ENCODE peak calls at places on chromosomes 12 and 14, in eight cellular contexts. One of them, this sample, is unnamed.

GRCh38 chr12:46224401-46224800 is 44.4 kb downstream of the SLC38A1 start:
- ATAC-seq in A549: no peak
- ATAC-seq in activated CD8-positive, alpha-beta T cell treated with anti-CD3 and anti-CD28 coated beads, Interleukin-2, amount 10 ng/mL, durations not matched to agents 7 days and 5 days: no peak
- ATAC-seq in aorta: peak
- ATAC-seq in Panc1: no peak
- ATAC-seq in gastroesophageal sphincter: peak
- ATAC-seq in activated CD4-positive, alpha-beta T cell treated with anti-CD3 and anti-CD28 coated beads for 36 hours: no peak
- ATAC-seq in left ventricle myocardium superior: peak
- ATAC-seq in this sample: no peak

GRCh38 chr14:23168246-23168645 is 15.2 kb downstream of the SLC7A8 start:
- ATAC-seq in A549: no peak
- ATAC-seq in activated CD8-positive, alpha-beta T cell treated with anti-CD3 and anti-CD28 coated beads, Interleukin-2, amount 10 ng/mL, durations not matched to agents 7 days and 5 days: no peak
- ATAC-seq in aorta: no peak
- ATAC-seq in Panc1: no peak
- ATAC-seq in gastroesophageal sphincter: peak
- ATAC-seq in activated CD4-positive, alpha-beta T cell treated with anti-CD3 and anti-CD28 coated beads for 36 hours: no peak
- ATAC-seq in left ventricle myocardium superior: peak
- ATAC-seq in this sample: peak

GRCh38 chr14:85421166-85421877 is 108.6 kb upstream of the FLRT2 start:
- ATAC-seq in A549: peak
- ATAC-seq in activated CD8-positive, alpha-beta T cell treated with anti-CD3 and anti-CD28 coated beads, Interleukin-2, amount 10 ng/mL, durations not matched to agents 7 days and 5 days: no peak
- ATAC-seq in aorta: no peak
- ATAC-seq in Panc1: no peak
- ATAC-seq in gastroesophageal sphincter: no peak
- ATAC-seq in activated CD4-positive, alpha-beta T cell treated with anti-CD3 and anti-CD28 coated beads for 36 hours: no peak
- ATAC-seq in left ventricle myocardium superior: no peak
- ATAC-seq in this sample: no peak

GRCh38 chr14:89479802-89480201 is 62.8 kb upstream of the FOXN3 start:
- ATAC-seq in A549: no peak
- ATAC-seq in activated CD8-positive, alpha-beta T cell treated with anti-CD3 and anti-CD28 coated beads, Interleukin-2, amount 10 ng/mL, durations not matched to agents 7 days and 5 days: no peak
- ATAC-seq in aorta: no peak
- ATAC-seq in Panc1: no peak
- ATAC-seq in gastroesophageal sphincter: peak
- ATAC-seq in activated CD4-positive, alpha-beta T cell treated with anti-CD3 and anti-CD28 coated beads for 36 hours: no peak
- ATAC-seq in left ventricle myocardium superior: no peak
- ATAC-seq in this sample: no peak

GRCh38 chr12:5965950-5966383 is 20.9 kb upstream of the ANO2 start:
- ATAC-seq in A549: peak
- ATAC-seq in activated CD8-positive, alpha-beta T cell treated with anti-CD3 and anti-CD28 coated beads, Interleukin-2, amount 10 ng/mL, durations not matched to agents 7 days and 5 days: peak
- ATAC-seq in aorta: peak
- ATAC-seq in Panc1: peak
- ATAC-seq in gastroesophageal sphincter: peak
- ATAC-seq in activated CD4-positive, alpha-beta T cell treated with anti-CD3 and anti-CD28 coated beads for 36 hours: peak
- ATAC-seq in left ventricle myocardium superior: peak
- ATAC-seq in this sample: peak

GRCh38 chr12:89163918-89164317 is 188.4 kb downstream of the DUSP6 start:
- ATAC-seq in A549: no peak
- ATAC-seq in activated CD8-positive, alpha-beta T cell treated with anti-CD3 and anti-CD28 coated beads, Interleukin-2, amount 10 ng/mL, durations not matched to agents 7 days and 5 days: no peak
- ATAC-seq in aorta: no peak
- ATAC-seq in Panc1: no peak
- ATAC-seq in gastroesophageal sphincter: no peak
- ATAC-seq in activated CD4-positive, alpha-beta T cell treated with anti-CD3 and anti-CD28 coated beads for 36 hours: no peak
- ATAC-seq in left ventricle myocardium superior: no peak
- ATAC-seq in this sample: no peak

GRCh38 chr12:99450231-99450630 is 197.3 kb upstream of the GARIN6 start:
- ATAC-seq in A549: no peak
- ATAC-seq in activated CD8-positive, alpha-beta T cell treated with anti-CD3 and anti-CD28 coated beads, Interleukin-2, amount 10 ng/mL, durations not matched to agents 7 days and 5 days: no peak
- ATAC-seq in aorta: no peak
- ATAC-seq in Panc1: no peak
- ATAC-seq in gastroesophageal sphincter: no peak
- ATAC-seq in activated CD4-positive, alpha-beta T cell treated with anti-CD3 and anti-CD28 coated beads for 36 hours: no peak
- ATAC-seq in left ventricle myocardium superior: no peak
- ATAC-seq in this sample: no peak

GRCh38 chr12:84599539-84599938 is 313.1 kb downstream of the SLC6A15 start:
- ATAC-seq in A549: no peak
- ATAC-seq in activated CD8-positive, alpha-beta T cell treated with anti-CD3 and anti-CD28 coated beads, Interleukin-2, amount 10 ng/mL, durations not matched to agents 7 days and 5 days: no peak
- ATAC-seq in aorta: no peak
- ATAC-seq in Panc1: no peak
- ATAC-seq in gastroesophageal sphincter: no peak
- ATAC-seq in activated CD4-positive, alpha-beta T cell treated with anti-CD3 and anti-CD28 coated beads for 36 hours: no peak
- ATAC-seq in left ventricle myocardium superior: no peak
- ATAC-seq in this sample: peak

GRCh38 chr14:57747036-57747435 is 118.9 kb downstream of the SLC35F4 start:
- ATAC-seq in A549: no peak
- ATAC-seq in activated CD8-positive, alpha-beta T cell treated with anti-CD3 and anti-CD28 coated beads, Interleukin-2, amount 10 ng/mL, durations not matched to agents 7 days and 5 days: no peak
- ATAC-seq in aorta: no peak
- ATAC-seq in Panc1: peak
- ATAC-seq in gastroesophageal sphincter: no peak
- ATAC-seq in activated CD4-positive, alpha-beta T cell treated with anti-CD3 and anti-CD28 coated beads for 36 hours: no peak
- ATAC-seq in left ventricle myocardium superior: no peak
- ATAC-seq in this sample: no peak

GRCh38 chr14:27050195-27050594 is 452.4 kb upstream of the NOVA1 start:
- ATAC-seq in A549: no peak
- ATAC-seq in activated CD8-positive, alpha-beta T cell treated with anti-CD3 and anti-CD28 coated beads, Interleukin-2, amount 10 ng/mL, durations not matched to agents 7 days and 5 days: no peak
- ATAC-seq in aorta: no peak
- ATAC-seq in Panc1: no peak
- ATAC-seq in gastroesophageal sphincter: no peak
- ATAC-seq in activated CD4-positive, alpha-beta T cell treated with anti-CD3 and anti-CD28 coated beads for 36 hours: no peak
- ATAC-seq in left ventricle myocardium superior: no peak
- ATAC-seq in this sample: no peak

GRCh38 chr12:121196902-121197301 is 13.0 kb upstream of the P2RX4 start:
- ATAC-seq in A549: peak
- ATAC-seq in activated CD8-positive, alpha-beta T cell treated with anti-CD3 and anti-CD28 coated beads, Interleukin-2, amount 10 ng/mL, durations not matched to agents 7 days and 5 days: peak
- ATAC-seq in aorta: no peak
- ATAC-seq in Panc1: no peak
- ATAC-seq in gastroesophageal sphincter: peak
- ATAC-seq in activated CD4-positive, alpha-beta T cell treated with anti-CD3 and anti-CD28 coated beads for 36 hours: peak
- ATAC-seq in left ventricle myocardium superior: peak
- ATAC-seq in this sample: no peak

GRCh38 chr12:227923-228845 is 14.2 kb upstream of the SLC6A12 start:
- ATAC-seq in A549: no peak
- ATAC-seq in activated CD8-positive, alpha-beta T cell treated with anti-CD3 and anti-CD28 coated beads, Interleukin-2, amount 10 ng/mL, durations not matched to agents 7 days and 5 days: no peak
- ATAC-seq in aorta: no peak
- ATAC-seq in Panc1: no peak
- ATAC-seq in gastroesophageal sphincter: no peak
- ATAC-seq in activated CD4-positive, alpha-beta T cell treated with anti-CD3 and anti-CD28 coated beads for 36 hours: no peak
- ATAC-seq in left ventricle myocardium superior: no peak
- ATAC-seq in this sample: no peak

GRCh38 chr12:92648242-92649031 is 54.4 kb upstream of the PLEKHG7 start:
- ATAC-seq in A549: no peak
- ATAC-seq in activated CD8-positive, alpha-beta T cell treated with anti-CD3 and anti-CD28 coated beads, Interleukin-2, amount 10 ng/mL, durations not matched to agents 7 days and 5 days: no peak
- ATAC-seq in aorta: no peak
- ATAC-seq in Panc1: no peak
- ATAC-seq in gastroesophageal sphincter: no peak
- ATAC-seq in activated CD4-positive, alpha-beta T cell treated with anti-CD3 and anti-CD28 coated beads for 36 hours: no peak
- ATAC-seq in left ventricle myocardium superior: no peak
- ATAC-seq in this sample: no peak

GRCh38 chr12:32548691-32549412 is 130.2 kb upstream of the DNM1L start:
- ATAC-seq in A549: no peak
- ATAC-seq in activated CD8-positive, alpha-beta T cell treated with anti-CD3 and anti-CD28 coated beads, Interleukin-2, amount 10 ng/mL, durations not matched to agents 7 days and 5 days: no peak
- ATAC-seq in aorta: peak
- ATAC-seq in Panc1: peak
- ATAC-seq in gastroesophageal sphincter: peak
- ATAC-seq in activated CD4-positive, alpha-beta T cell treated with anti-CD3 and anti-CD28 coated beads for 36 hours: no peak
- ATAC-seq in left ventricle myocardium superior: peak
- ATAC-seq in this sample: no peak

This sample was measured in SK-N-SH treated with all-trans-retinoic acid at 6 μM for 48 hours.